ENCODE peak calls at places on chromosome 10, in five cellular contexts. K, N, Q, T and R are unnamed samples.

GRCh38 chr10:52759154-52759553 is 13.4 kb downstream of the MBL2 start:
- DNase-seq in Q (peak; percentile 55), T (no peak), N (no peak), K (no peak), R (no peak)

GRCh38 chr10:46077616-46078268 is 31.7 kb upstream of the MSMB start:
- DNase-seq in Q (peak; percentile 64), N (no peak), T (no peak), K (no peak), R (no peak)

GRCh38 chr10:98528785-98529183 is 82.0 kb upstream of the HPS1 start:
- DNase-seq in T (no peak), Q (peak; percentile 26), N (no peak), K (no peak), R (no peak)

GRCh38 chr10:61784354-61785131 is 117.0 kb upstream of the ARID5B start:
- DNase-seq in K (no peak), Q (peak; percentile 79), T (no peak), N (no peak), R (no peak)

GRCh38 chr10:689433-690226 is at the start of gene DIP2C:
- DNase-seq in N (peak; percentile 71), T (peak; percentile 16), K (peak; percentile 92), Q (peak; percentile 92), R (peak; percentile 67)

GRCh38 chr10:80596391-80597257 is 58.9 kb downstream of the SH2D4B start:
- DNase-seq in K (peak; percentile 55), N (peak; percentile 29), T (peak; percentile 42), Q (no peak), R (peak; percentile 23)

GRCh38 chr10:28910960-28911359 is 233.6 kb downstream of the BAMBI start:
- DNase-seq in N (no peak), Q (no peak), T (no peak), K (no peak), R (no peak)

GRCh38 chr10:35379226-35380137 is 43.2 kb downstream of the CCNY start:
- DNase-seq in Q (no peak), T (no peak), K (no peak), N (no peak), R (no peak)

GRCh38 chr10:11472158-11472753 is 139.2 kb downstream of the USP6NL start:
- DNase-seq in Q (no peak), K (peak; percentile 76), N (peak; percentile 65), T (peak; percentile 44), R (peak; percentile 58)

GRCh38 chr10:42753507-42754154 is 29.0 kb upstream of the BMS1 start:
- DNase-seq in N (no peak), T (no peak), Q (no peak), K (no peak), R (no peak)

GRCh38 chr10:100656479-100656878 is 88.9 kb upstream of the PAX2 start:
- DNase-seq in K (no peak), N (no peak), T (no peak), Q (no peak), R (no peak)

GRCh38 chr10:103598654-103599115 is 105.2 kb downstream of the NEURL1 start:
- DNase-seq in N (peak; percentile 60), T (peak; percentile 72), K (no peak), Q (no peak), R (peak; percentile 70)

GRCh38 chr10:33376976-33377657 is 42.6 kb upstream of the NRP1 start:
- DNase-seq in T (no peak), N (no peak), Q (no peak), K (no peak), R (no peak)

GRCh38 chr10:14879055-14879800 is 562 bp downstream of the SUV39H2 start:
- DNase-seq in K (no peak), N (no peak), Q (no peak), T (peak; percentile 9), R (peak; percentile 31)

GRCh38 chr10:95431900-95432342 is 129.2 kb downstream of the SORBS1 start:
- DNase-seq in K (no peak), Q (no peak), T (no peak), N (peak; percentile 45), R (no peak)

GRCh38 chr10:97713828-97714400 is 384 bp downstream of the MARVELD1 start:
- DNase-seq in T (no peak), N (peak; percentile 73), Q (peak; percentile 93), K (peak; percentile 88), R (peak; percentile 77)

GRCh38 chr10:95537543-95537930 is 23.6 kb downstream of the SORBS1 start:
- DNase-seq in T (no peak), N (no peak), Q (no peak), K (no peak), R (no peak)

GRCh38 chr10:110534571-110534970 is 32.9 kb upstream of the SMC3 start:
- DNase-seq in N (no peak), K (no peak), T (no peak), Q (no peak), R (no peak)

GRCh38 chr10:24465899-24466615 is 257.1 kb downstream of the KIAA1217 start:
- DNase-seq in T (peak; percentile 92), K (no peak), Q (no peak), N (peak; percentile 70), R (peak; percentile 59)

GRCh38 chr10:95295031-95295755 is 4.4 kb upstream of the PDLIM1 start:
- DNase-seq in N (peak; percentile 69), T (no peak), Q (no peak), K (peak; percentile 69), R (peak; percentile 79)

GRCh38 chr10:14396441-14397048 is 65.8 kb upstream of the FRMD4A start:
- DNase-seq in N (no peak), T (no peak), Q (no peak), K (no peak), R (no peak)

GRCh38 chr10:73998623-73999622 is 1.0 kb downstream of the VCL start:
- DNase-seq in K (peak; percentile 90), T (peak; percentile 27), N (peak; percentile 60), Q (peak; percentile 94), R (peak; percentile 71)

GRCh38 chr10:77649333-77650331 is 12.0 kb upstream of the KCNMA1 start:
- DNase-seq in K (no peak), T (peak; percentile 16), N (no peak), Q (no peak), R (no peak)

GRCh38 chr10:97601268-97602215 is 12.0 kb downstream of the C10orf62 start:
- DNase-seq in N (no peak), Q (no peak), K (no peak), T (no peak), R (no peak)

GRCh38 chr10:4939224-4940072 is 23.8 kb upstream of the AKR1C1 start:
- DNase-seq in K (no peak), N (no peak), Q (no peak), T (peak; percentile 62), R (no peak)

GRCh38 chr10:102420443-102420809 is 210 bp upstream of the FBXL15 start:
- DNase-seq in N (peak; percentile 89), Q (no peak), K (no peak), T (no peak), R (peak; percentile 92)

DNA sequence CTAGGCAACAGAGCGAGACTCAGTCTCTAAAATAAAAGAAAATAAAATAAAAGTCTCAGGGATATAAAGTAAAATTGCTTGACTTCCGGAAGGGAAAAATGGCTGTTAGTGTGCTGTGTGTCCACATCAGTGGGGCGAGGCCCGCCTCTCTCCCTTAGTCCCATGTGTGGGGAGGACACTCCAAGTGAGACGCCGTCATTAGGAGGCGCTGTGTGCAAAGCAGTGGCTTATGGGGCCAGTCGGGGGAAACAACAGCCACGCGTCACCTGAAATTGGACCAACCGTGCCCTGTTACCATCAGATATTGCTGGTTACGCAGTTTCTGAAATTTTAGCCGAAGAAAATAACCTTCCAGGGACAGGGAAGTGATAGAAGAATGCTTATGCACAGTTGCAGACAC is 15.8 kb downstream of the SFXN4 start:
- DNase-seq in T (no peak), K (peak; percentile 40), N (no peak), Q (no peak), R (no peak)
- TF ChIP-seq EP300 in T (no peak), K (no peak), N (no peak), Q (no peak), R (no peak)

GRCh38 chr10:93369588-93370164 is 112.5 kb downstream of the MYOF start:
- DNase-seq in N (no peak), K (no peak), Q (peak; percentile 50), T (no peak), R (no peak)
- H3K36me3 ChIP-seq in N (peaks cover 97% of the 10 kb centered on the region), K (peaks cover 41% of the 10 kb centered on the region), Q (peaks cover 57% of the 10 kb centered on the region), T (no peaks in the 10 kb centered on the region), R (no peaks in the 10 kb centered on the region)

GRCh38 chr10:50384238-50384637 is 132.9 kb upstream of the ASAH2 start:
- DNase-seq in N (no peak), K (no peak), Q (no peak), T (no peak), R (no peak)

GRCh38 chr10:50387736-50388081 is 136.4 kb upstream of the ASAH2 start:
- DNase-seq in K (no peak), T (no peak), Q (no peak), N (no peak), R (no peak)

GRCh38 chr10:50384839-50385238 is 133.5 kb upstream of the ASAH2 start:
- DNase-seq in T (no peak), N (no peak), Q (no peak), K (no peak), R (no peak)

GRCh38 chr10:50386992-50387735 is 135.8 kb upstream of the ASAH2 start:
- DNase-seq in T (no peak), Q (no peak), K (no peak), N (no peak), R (no peak)

DNA sequence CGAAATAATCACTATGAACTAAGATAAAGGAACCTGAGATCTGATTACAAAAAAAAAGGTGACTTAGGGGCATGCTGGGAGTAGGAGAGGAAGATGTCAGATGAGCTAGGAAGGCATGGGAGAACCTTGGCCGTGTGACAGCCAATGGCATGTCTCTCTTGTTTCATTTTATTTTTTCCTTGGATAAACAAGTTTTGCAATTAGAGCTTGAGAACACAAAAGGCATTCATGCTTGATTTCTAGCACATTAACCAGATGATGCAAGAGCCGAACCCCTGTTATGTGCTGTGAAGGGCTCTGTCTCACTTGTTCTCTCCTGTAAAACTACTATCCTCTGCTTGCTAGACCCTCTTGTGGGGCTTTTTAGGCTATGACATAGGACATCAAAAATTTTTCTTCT is 134.3 kb upstream of the ASAH2 start:
- DNase-seq in N (no peak), K (no peak), T (peak; percentile 35), Q (no peak), R (no peak)
- TF ChIP-seq EP300 in N (no peak), K (no peak), T (no peak), Q (no peak), R (no peak)

DNA sequence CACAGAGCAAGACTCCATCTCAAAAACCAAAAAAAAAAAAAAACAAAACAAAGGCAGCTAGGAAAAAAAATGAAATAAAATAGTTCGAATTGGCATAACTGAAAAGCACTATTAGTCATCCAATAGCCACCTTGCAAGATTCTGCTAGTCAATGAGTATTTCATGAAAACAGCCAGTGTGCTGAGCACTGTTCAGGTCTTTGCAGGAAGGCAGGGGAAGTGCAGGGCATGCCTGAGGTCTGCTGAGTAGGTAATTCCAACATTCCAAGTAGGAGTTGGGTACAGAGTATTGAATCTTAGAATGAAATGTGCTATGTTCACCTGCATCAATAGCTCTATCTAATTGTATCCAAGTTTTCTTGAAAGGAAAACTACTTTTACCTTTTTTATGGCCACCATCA is 22.9 kb downstream of the ABRAXAS2 start:
- DNase-seq in N (no peak), T (no peak), K (no peak), Q (no peak), R (no peak)
- H3K36me3 ChIP-seq in N (peaks cover 64% of the 10 kb centered on the region), T (peaks cover 2% of the 10 kb centered on the region), K (peaks cover 21% of the 10 kb centered on the region), Q (peaks cover 61% of the 10 kb centered on the region), R (no peaks in the 10 kb centered on the region)